ENCODE peak calls at places on chromosomes 3 and 15, in five cellular contexts. G is Panc1; R is CD8-positive, alpha-beta T cell; B is psoas muscle; C is NT2/D1. D is an unnamed sample. For H3K36me3, the result is how much of the 10 kb centered on the place peaks cover.

GRCh38 chr15:77489647-77490046 is 69.0 kb downstream of the HMG20A start:
- DNase-seq in C (no peak), G (no peak), R (no peak), B (no peak), D (no peak)

GRCh38 chr15:39131605-39132004 is 449.3 kb upstream of the THBS1 start:
- DNase-seq in G (no peak), C (no peak), R (no peak), B (no peak), D (no peak)

GRCh38 chr3:28576590-28577220 is 228.1 kb upstream of the AZI2 start:
- DNase-seq in B (no peak), C (no peak), R (no peak), G (no peak), D (no peak)

GRCh38 chr3:102238362-102238761 is 196.5 kb upstream of the ZPLD1 start:
- DNase-seq in G (peak), R (no peak), B (no peak), C (peak), D (no peak)

GRCh38 chr3:59093521-59093920 is 43.7 kb upstream of the CFAP20DC start:
- DNase-seq in R (no peak), C (no peak), G (no peak), B (no peak), D (no peak)

GRCh38 chr3:184174278-184174645 is 393 bp upstream of the AP2M1 start:
- DNase-seq in G (no peak), R (no peak), B (no peak), C (no peak), D (no peak)

GRCh38 chr3:71891483-71891882 is 106.5 kb upstream of the PROK2 start:
- DNase-seq in B (no peak), R (no peak), G (no peak), C (no peak), D (no peak)

GRCh38 chr15:76932090-76932966 is 779 bp downstream of the RCN2 start:
- DNase-seq in R (peak), G (no peak), B (no peak), C (no peak), D (no peak)

GRCh38 chr15:91100561-91101355 is 701 bp downstream of the SV2B start:
- DNase-seq in C (no peak), B (no peak), R (no peak), G (no peak), D (no peak)

GRCh38 chr15:84961114-84961452 is 20.6 kb upstream of the PDE8A start:
- DNase-seq in R (no peak), G (no peak), C (no peak), B (no peak), D (no peak)

GRCh38 chr3:120144267-120144666 is 50.0 kb upstream of the GSK3B start:
- DNase-seq in C (no peak), R (no peak), G (no peak), B (no peak), D (no peak)

GRCh38 chr3:103047640-103048370 is 613.0 kb downstream of the ZPLD1 start:
- DNase-seq in R (no peak), C (no peak), B (no peak), G (no peak), D (no peak)

GRCh38 chr3:185786956-185787877 is 37.6 kb downstream of the IGF2BP2 start:
- DNase-seq in G (no peak), R (no peak), B (no peak), C (no peak), D (no peak)

GRCh38 chr3:14563946-14564539 is 23.9 kb upstream of the GRIP2 start:
- DNase-seq in C (no peak), B (no peak), G (no peak), R (no peak), D (no peak)

GRCh38 chr3:13241621-13242363 is 168.6 kb upstream of the IQSEC1 start:
- DNase-seq in R (no peak), G (no peak), C (no peak), B (no peak), D (no peak)

GRCh38 chr15:62453979-62454378 is 288.9 kb upstream of the C2CD4B start:
- DNase-seq in C (no peak), B (no peak), G (peak), R (no peak), D (no peak)

GRCh38 chr3:8319935-8320634 is 181.5 kb upstream of the LMCD1 start:
- DNase-seq in B (no peak), G (no peak), C (no peak), R (no peak), D (no peak)

GRCh38 chr15:82739086-82739485 is 29.4 kb upstream of the AP3B2 start:
- DNase-seq in G (no peak), R (no peak), C (no peak), B (no peak), D (no peak)

GRCh38 chr3:134650431-134651346 is at the start of gene KY:
- DNase-seq in C (peak), R (no peak), G (no peak), B (peak), D (no peak)

GRCh38 chr3:68915973-68916372 is 16.4 kb downstream of the TAFA4 start:
- DNase-seq in G (no peak), C (no peak), B (no peak), R (no peak), D (no peak)

GRCh38 chr3:133487920-133488540 is 85.5 kb upstream of the CDV3 start:
- DNase-seq in G (no peak), C (no peak), R (peak), B (no peak), D (no peak)

GRCh38 chr3:197878427-197878826 is 71.6 kb upstream of the RPL35A start:
- DNase-seq in B (no peak), G (no peak), C (no peak), R (no peak), D (no peak)

GRCh38 chr3:30760040-30760439 is 134.4 kb downstream of the GADL1 start:
- DNase-seq in C (no peak), B (no peak), R (no peak), G (no peak), D (no peak)

GRCh38 chr15:73364070-73364469 is 4.7 kb downstream of the HCN4 start:
- DNase-seq in G (no peak), C (no peak), B (no peak), R (no peak), D (no peak)

GRCh38 chr3:193650585-193650984 is 57.6 kb downstream of the OPA1 start:
- DNase-seq in C (no peak), B (no peak), G (no peak), R (no peak), D (no peak)
- H3K36me3 ChIP-seq in C (half or more), B (under half), G (under half), R (under half), D (under half)

DNA sequence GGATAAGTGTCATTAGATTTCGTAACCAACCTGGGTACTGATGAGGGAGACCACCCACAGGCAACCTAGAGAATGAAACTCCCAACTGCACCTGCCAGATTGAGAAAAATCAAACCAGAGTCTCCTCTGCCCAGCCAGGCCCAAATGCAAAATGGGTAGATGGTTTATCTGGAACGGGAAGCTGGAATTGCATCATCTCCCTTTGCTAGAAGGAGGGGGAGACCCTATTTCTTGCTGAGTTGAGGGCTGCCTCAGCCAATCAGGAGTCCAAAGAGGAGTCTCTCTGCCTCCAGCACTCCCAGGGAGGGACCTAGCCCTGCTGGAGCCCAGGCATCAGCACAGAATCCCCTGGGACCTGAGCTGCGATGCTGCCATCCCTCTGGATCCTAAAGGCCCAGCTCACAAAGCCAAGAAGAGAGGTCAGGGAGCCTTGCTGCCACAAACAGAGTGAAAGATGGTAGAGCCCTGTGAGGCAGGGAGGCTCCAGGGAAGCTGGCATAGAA is 8.1 kb downstream of the RMDN3 start:
- DNase-seq in R (no peak), G (no peak), C (no peak), B (no peak), D (no peak)
- H3K36me3 ChIP-seq in R (under half), G (under half), C (half or more), B (under half), D (under half)

DNA sequence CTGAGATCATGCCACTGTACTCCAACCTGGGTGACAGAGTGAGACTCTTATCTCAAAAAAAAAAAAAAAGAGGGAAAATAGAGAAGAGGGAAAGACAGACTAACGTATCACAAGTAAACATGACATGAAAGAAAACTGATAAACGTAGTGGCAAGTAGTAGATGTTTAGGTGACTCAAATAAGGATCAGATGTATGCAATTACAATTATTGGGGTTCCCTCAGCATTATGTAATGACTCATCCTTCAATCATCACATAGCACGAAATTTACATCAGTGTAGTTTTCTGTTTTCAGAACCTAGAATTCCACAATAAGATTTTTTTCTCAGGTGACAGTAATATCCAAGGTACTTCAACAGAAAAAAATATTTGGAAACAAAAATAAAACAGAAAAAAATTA is 46.6 kb downstream of the DPP8 start:
- DNase-seq in G (no peak), B (no peak), R (no peak), C (no peak), D (no peak)
- H3K36me3 ChIP-seq in G (under half), B (under half), R (under half), C (half or more), D (half or more)

DNA sequence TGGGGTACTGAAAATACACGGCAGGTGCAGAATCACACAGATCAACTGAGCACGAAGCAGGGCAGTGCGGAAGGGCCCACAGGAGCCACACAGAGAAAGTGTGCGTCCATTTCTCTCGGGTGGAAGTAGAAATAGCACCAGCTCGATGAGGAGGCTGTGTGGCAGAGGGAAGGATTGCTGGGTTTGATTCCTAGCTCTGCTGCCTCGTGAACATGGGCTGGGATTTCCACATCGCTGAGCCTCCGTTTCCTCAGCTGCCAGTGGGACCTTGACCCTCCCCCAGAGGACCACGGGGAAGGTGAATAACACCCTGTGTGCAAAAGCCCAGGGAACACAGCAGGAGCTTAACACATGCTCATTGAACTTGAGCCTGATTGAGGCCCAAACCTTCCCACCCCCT is 38.3 kb downstream of the ABTB1 start:
- DNase-seq in C (no peak), G (no peak), R (no peak), B (no peak), D (no peak)
- H3K36me3 ChIP-seq in C (under half), G (under half), R (under half), B (under half), D (under half)

DNA sequence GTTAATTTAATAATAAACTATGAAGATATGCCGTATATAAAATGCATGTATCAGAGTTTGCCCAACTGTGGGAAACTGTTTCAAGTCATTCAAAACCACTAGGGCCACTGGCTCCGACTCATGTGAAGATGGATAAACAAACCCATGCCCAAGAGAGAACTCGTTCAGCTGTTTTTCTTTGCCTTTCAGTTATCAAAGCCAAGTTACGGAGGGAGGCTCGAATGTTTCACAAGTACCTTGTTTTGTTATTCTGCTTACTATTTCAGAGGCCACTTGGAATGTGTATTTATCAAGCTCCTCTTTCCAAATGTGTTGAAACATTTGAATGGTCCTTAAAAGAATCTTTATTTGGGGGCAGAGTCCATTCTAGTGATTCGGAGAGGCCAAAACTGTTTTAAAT is 82.1 kb downstream of the DUT start:
- DNase-seq in R (no peak), G (no peak), C (no peak), B (no peak), D (no peak)
- H3K36me3 ChIP-seq in R (under half), G (under half), C (under half), B (under half), D (under half)

GRCh38 chr15:80567721-80568157 is 127.4 kb upstream of the ABHD17C start:
- DNase-seq in C (peak), R (no peak), B (no peak), G (peak), D (no peak)
- H3K36me3 ChIP-seq in C (under half), R (under half), B (under half), G (under half), D (under half)

DNA sequence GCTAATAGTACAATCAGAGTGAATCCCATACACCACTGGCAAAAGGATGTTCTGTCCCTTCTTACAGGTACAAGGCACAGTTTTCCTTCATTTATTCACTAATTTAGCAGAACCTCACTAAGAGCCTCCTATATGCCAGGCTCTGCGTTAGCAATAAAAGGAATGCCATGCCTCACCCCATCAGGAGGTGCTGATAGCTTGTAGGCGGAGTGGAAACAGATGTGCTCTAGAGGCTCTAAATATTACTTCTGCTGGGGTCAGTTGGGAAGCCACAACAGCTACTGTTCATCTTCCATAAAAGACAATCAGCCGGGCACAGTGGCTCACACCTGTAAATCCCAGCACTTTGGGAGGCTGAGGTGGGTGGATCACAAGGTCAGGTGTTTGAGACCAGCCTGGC is 24.4 kb downstream of the MLH1 start:
- DNase-seq in G (no peak), R (no peak), C (no peak), B (no peak), D (no peak)
- H3K36me3 ChIP-seq in G (under half), R (under half), C (half or more), B (under half), D (half or more)

GRCh38 chr3:16354291-16354690 is 89.3 kb downstream of the OXNAD1 start:
- DNase-seq in R (no peak), B (no peak), C (no peak), G (no peak), D (no peak)

GRCh38 chr3:16347548-16347947 is 82.5 kb downstream of the OXNAD1 start:
- DNase-seq in C (no peak), R (no peak), G (no peak), B (no peak), D (no peak)

GRCh38 chr3:16352428-16352827 is 87.4 kb downstream of the OXNAD1 start:
- DNase-seq in G (no peak), R (no peak), B (no peak), C (no peak), D (no peak)

GRCh38 chr3:16350041-16350952 is 85.3 kb downstream of the OXNAD1 start:
- DNase-seq in R (no peak), B (no peak), C (no peak), G (no peak), D (no peak)

DNA sequence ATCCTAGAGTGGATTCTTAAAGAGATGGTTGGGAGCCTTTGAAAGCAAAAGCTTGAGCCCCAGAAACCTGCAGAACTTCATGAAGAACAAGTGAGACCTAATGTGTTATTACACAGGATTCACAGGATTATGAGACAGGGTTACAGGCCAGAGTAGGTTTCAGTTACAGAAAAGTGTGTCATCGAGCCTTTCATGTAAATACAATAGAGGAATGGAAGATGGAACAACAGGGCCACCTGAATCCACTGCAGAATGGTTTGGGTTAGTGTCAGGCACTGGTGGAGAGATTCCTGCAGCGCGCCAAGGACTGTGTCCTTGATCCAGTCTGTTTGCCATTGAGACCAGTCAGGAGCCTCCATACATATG is 85.9 kb downstream of the OXNAD1 start:
- DNase-seq in B (no peak), G (no peak), C (no peak), R (no peak), D (no peak)
- H3K36me3 ChIP-seq in B (under half), G (under half), C (under half), R (under half), D (under half)

GRCh38 chr3:50645378-50645777 is 28.4 kb downstream of the MAPKAPK3 start:
- DNase-seq in R (no peak), C (no peak), B (no peak), G (no peak), D (no peak)

GRCh38 chr3:50639055-50639494 is 22.1 kb downstream of the MAPKAPK3 start:
- DNase-seq in B (peak), R (no peak), C (no peak), G (no peak), D (no peak)

GRCh38 chr3:50644556-50644955 is 27.6 kb downstream of the MAPKAPK3 start:
- DNase-seq in C (no peak), R (no peak), B (no peak), G (no peak), D (no peak)

GRCh38 chr3:50637945-50638344 is 21.0 kb downstream of the MAPKAPK3 start:
- DNase-seq in B (no peak), G (no peak), R (no peak), C (no peak), D (no peak)

GRCh38 chr3:50642382-50642781 is 25.4 kb downstream of the MAPKAPK3 start:
- DNase-seq in R (no peak), G (no peak), C (no peak), B (no peak), D (no peak)
- H3K36me3 ChIP-seq in R (half or more), G (under half), C (half or more), B (under half), D (half or more)

D was measured in effector memory CD4-positive, alpha-beta T cell.